ENCODE peak calls at places on chromosome 1, in five cellular contexts. Q is tibial nerve, F is psoas muscle, T is A549, U is GM23338. R is an unnamed sample.

GRCh38 chr1:242243472-242243871 is 244.6 kb upstream of the MAP1LC3C start:
- DNase-seq in Q (no peak), F (no peak), T (no peak), U (no peak), R (no peak)

GRCh38 chr1:183355797-183356196 is 62.4 kb downstream of the NMNAT2 start:
- DNase-seq in Q (no peak), F (no peak), T (no peak), U (no peak), R (no peak)

GRCh38 chr1:207962716-207963428 is 51.9 kb upstream of the CD34 start:
- DNase-seq in Q (no peak), F (peak; percentile 45), T (peak; percentile 15), U (peak; percentile 66), R (peak; percentile 51)

GRCh38 chr1:156103521-156103947 is 11.0 kb upstream of the LMNA start:
- DNase-seq in Q (no peak), F (peak; percentile 61), T (no peak), U (no peak), R (no peak)

GRCh38 chr1:198113302-198113701 is 43.5 kb upstream of the NEK7 start:
- DNase-seq in Q (no peak), F (no peak), T (no peak), U (no peak), R (no peak)

GRCh38 chr1:28973850-28974841 is 59.8 kb downstream of the EPB41 start:
- DNase-seq in Q (no peak), F (no peak), T (no peak), U (no peak), R (no peak)

GRCh38 chr1:33358771-33359503 is 38.0 kb upstream of the A3GALT2 start:
- DNase-seq in Q (no peak), F (no peak), T (no peak), U (no peak), R (no peak)

GRCh38 chr1:16717174-16718108 is 22.9 kb upstream of the RNU1-4 start:
- DNase-seq in Q (no peak), F (peak; percentile 16), T (no peak), U (no peak), R (no peak)

DNA sequence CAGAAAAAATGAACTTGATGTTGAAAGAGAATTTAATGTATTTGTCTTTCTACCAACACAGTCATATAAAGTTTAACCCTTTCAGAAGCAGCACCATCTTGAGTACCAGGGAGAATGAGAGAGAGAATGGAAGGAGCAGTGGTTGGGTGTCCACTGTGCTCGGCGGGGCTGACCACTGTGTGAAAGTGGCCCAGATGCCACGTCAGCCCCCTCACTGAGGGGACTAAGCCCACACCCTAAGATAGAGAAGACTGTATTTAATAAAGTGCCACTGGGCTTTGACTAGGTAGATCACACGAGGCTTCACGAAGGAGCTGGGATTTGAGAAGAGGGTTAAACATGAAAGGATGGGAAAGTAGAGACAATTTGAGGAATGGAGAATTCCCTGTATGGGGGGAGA is 31.2 kb downstream of the BATF3 start:
- DNase-seq in Q (no peak), F (no peak), T (no peak), U (no peak), R (no peak)
- H3K27ac ChIP-seq in Q (peak overlapping the region; percentile 85), F (peak overlapping the region; percentile 71), T (peak overlapping the region; percentile 81), U (no peak overlapping the region), R (no peak overlapping the region)

DNA sequence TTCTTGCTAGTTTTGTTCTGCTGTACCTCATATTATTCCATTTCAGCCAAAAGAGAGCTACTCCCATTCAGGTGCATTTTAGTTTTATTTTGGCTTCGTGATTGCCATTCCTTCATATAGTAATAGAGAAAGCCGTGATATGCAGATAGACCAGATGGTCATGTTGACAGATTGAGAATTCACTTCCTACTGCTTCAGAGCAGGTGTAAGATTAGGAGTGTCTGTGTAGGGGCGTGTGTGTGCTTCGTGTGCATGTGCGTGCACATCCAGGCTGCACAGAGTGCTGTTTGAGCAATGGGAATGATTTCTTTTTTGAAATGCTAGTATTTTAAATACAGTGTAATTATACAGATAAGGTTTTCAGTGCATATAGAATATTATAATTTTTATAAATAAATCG is 10.3 kb downstream of the NFIA start:
- DNase-seq in Q (no peak), F (no peak), T (no peak), U (no peak), R (no peak)
- H3K27ac ChIP-seq in Q (peak overlapping the region; percentile 78), F (peak overlapping the region; percentile 97), T (no peak overlapping the region), U (no peak overlapping the region), R (peak overlapping the region; percentile 45)

GRCh38 chr1:24958766-24959622 is 28.9 kb upstream of the RUNX3 start:
- DNase-seq in Q (no peak), F (no peak), T (no peak), U (no peak), R (no peak)

GRCh38 chr1:24955161-24955560 is 25.1 kb upstream of the RUNX3 start:
- DNase-seq in Q (no peak), F (no peak), T (no peak), U (no peak), R (no peak)

GRCh38 chr1:24955779-24956365 is 25.8 kb upstream of the RUNX3 start:
- DNase-seq in Q (no peak), F (no peak), T (no peak), U (no peak), R (no peak)

GRCh38 chr1:24957808-24958752 is 28.0 kb upstream of the RUNX3 start:
- DNase-seq in Q (no peak), F (no peak), T (no peak), U (no peak), R (no peak)

GRCh38 chr1:24957016-24957807 is 27.1 kb upstream of the RUNX3 start:
- DNase-seq in Q (no peak), F (no peak), T (no peak), U (no peak), R (peak; percentile 1)
- H3K27ac ChIP-seq in Q (no peak overlapping the region), F (no peak overlapping the region), T (no peak overlapping the region), U (no peak overlapping the region), R (no peak overlapping the region)

DNA sequence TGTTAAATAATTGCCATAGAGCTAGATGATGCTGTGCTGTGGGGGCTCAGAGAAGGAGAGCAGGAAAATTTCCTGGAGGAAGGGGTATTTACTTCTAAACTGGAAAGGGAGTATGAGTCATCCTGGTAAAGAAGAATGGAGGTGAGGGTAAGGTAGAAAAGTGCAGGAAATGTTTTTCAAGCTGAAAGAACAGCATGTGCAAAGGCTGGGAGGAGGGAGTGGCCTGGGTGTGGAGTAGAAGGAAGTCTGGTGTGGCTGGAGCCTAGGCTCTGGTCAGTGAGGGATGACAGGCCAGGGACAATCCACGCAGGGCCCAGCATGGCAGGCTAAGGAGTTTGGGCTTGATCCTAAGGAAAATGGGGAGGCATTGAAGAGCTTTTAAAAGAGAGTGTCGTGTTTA is 45.9 kb downstream of the MATN1 start:
- DNase-seq in Q (no peak), F (no peak), T (no peak), U (no peak), R (no peak)
- H3K27ac ChIP-seq in Q (no peak overlapping the region), F (no peak overlapping the region), T (no peak overlapping the region), U (no peak overlapping the region), R (no peak overlapping the region)

DNA sequence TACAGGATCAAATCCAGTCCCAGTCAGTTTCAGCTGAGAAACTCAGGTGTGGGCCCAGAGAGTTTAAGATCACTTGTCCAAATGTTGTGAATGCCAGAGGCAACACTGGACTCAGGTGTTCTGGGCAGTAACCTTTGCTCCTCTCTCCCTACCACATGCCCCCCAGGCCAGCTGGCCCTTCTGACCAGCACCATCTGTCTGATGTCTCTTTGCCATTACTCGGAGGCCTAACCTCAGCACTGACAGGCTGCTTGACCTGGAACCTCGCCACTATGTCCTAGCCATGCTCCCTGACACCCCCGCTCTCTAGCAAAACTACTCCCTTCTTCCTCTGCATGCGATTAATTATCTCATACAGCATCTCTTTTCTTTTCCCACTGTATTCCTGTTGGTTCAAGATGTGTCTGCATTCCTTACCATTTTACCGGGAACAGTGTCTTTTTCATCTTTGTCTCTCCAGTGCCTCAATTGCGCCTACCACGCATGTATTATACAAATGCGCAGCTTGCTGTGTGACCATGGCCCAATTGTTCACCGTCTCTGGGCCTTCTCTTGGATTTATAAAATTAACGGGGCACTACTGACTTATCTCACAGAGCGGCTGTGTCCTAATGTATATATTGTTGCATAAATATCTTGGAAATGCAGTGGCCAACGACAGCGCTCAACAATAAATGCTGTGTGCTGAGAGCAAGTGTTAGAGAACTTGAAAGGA is 159.5 kb upstream of the IRF2BP2 start:
- DNase-seq in Q (no peak), F (no peak), T (no peak), U (no peak), R (no peak)
- H3K27ac ChIP-seq in Q (no peak overlapping the region), F (no peak overlapping the region), T (peak overlapping the region; percentile 82), U (no peak overlapping the region), R (no peak overlapping the region)

R was measured in substantia nigra.